ENCODE peak calls at places on chromosome 15, in ten cellular contexts. J, Q, S, R, A, B, D, C, T and N are unnamed samples.

GRCh38 chr15:37813306-37813705 is 121.1 kb upstream of the TMCO5A start:
- DNase-seq in J (no peak), Q (no peak), S (no peak), R (no peak), A (no peak), B (no peak), D (no peak), C (no peak), T (no peak), N (no peak)

GRCh38 chr15:39629906-39630305 is 49.0 kb downstream of the THBS1 start:
- DNase-seq in J (no peak), Q (no peak), S (no peak), R (no peak), A (no peak), B (no peak), D (no peak), C (no peak), T (no peak), N (no peak)

GRCh38 chr15:101503296-101503599 is 13.7 kb upstream of the PCSK6 start:
- DNase-seq in J (no peak), Q (no peak), S (no peak), R (no peak), A (no peak), B (no peak), D (no peak), C (no peak), T (no peak), N (no peak)

GRCh38 chr15:101307048-101307896 is 12.2 kb upstream of the SNRPA1 start:
- DNase-seq in J (no peak), Q (no peak), S (no peak), R (no peak), A (no peak), B (no peak), D (no peak), C (no peak), T (no peak), N (no peak)

GRCh38 chr15:85706779-85707518 is 87.8 kb downstream of the KLHL25 start:
- DNase-seq in J (peak), Q (no peak), S (peak), R (no peak), A (peak), B (peak), D (peak), C (peak), T (no peak), N (peak)

GRCh38 chr15:55514414-55514850 is 6.4 kb upstream of the DNAAF4 start:
- DNase-seq in J (no peak), Q (no peak), S (no peak), R (no peak), A (no peak), B (no peak), D (no peak), C (no peak), T (no peak), N (no peak)

GRCh38 chr15:97961067-97961954 is 808 bp downstream of the ARRDC4 start:
- DNase-seq in J (no peak), Q (no peak), S (no peak), R (peak), A (peak), B (peak), D (peak), C (peak), T (peak), N (no peak)

GRCh38 chr15:89197503-89197971 is 23.8 kb downstream of the RLBP1 start:
- DNase-seq in J (no peak), Q (no peak), S (no peak), R (no peak), A (no peak), B (peak), D (peak), C (peak), T (peak), N (peak)

GRCh38 chr15:100472015-100472414 is 56.7 kb downstream of the CERS3 start:
- DNase-seq in J (no peak), Q (no peak), S (no peak), R (no peak), A (no peak), B (no peak), D (no peak), C (no peak), T (no peak), N (no peak)

GRCh38 chr15:88990185-88990679 is 77.1 kb upstream of the MFGE8 start:
- DNase-seq in J (no peak), Q (no peak), S (no peak), R (peak), A (no peak), B (peak), D (no peak), C (no peak), T (no peak), N (no peak)

GRCh38 chr15:48352474-48353072 is 21.3 kb downstream of the DUT start:
- DNase-seq in J (peak), Q (no peak), S (peak), R (peak), A (peak), B (peak), D (peak), C (peak), T (peak), N (peak)

GRCh38 chr15:50225897-50226296 is 39.6 kb downstream of the HDC start:
- DNase-seq in J (no peak), Q (no peak), S (no peak), R (no peak), A (no peak), B (no peak), D (no peak), C (no peak), T (no peak), N (no peak)

GRCh38 chr15:100429116-100429728 is 87.4 kb upstream of the ADAMTS17 start:
- DNase-seq in J (no peak), Q (no peak), S (no peak), R (no peak), A (no peak), B (no peak), D (no peak), C (no peak), T (no peak), N (no peak)

GRCh38 chr15:34987182-34987488 is 952 bp downstream of the ZNF770 start:
- DNase-seq in J (no peak), Q (no peak), S (no peak), R (no peak), A (no peak), B (no peak), D (no peak), C (no peak), T (no peak), N (no peak)